ENCODE peak calls at places on chromosomes 7 and 10, in five cellular contexts. R is CD8-positive, alpha-beta memory T cell; K is fibroblast of gingiva; H is stromal cell of bone marrow; A is posterior cingulate gyrus. J is an unnamed sample.

GRCh38 chr10:100433253-100434240 is 29.3 kb upstream of the WNT8B start:
- DNase-seq in R (peak; percentile 93), K (peak; percentile 79), H (peak; percentile 80), A (peak; percentile 92), J (peak; percentile 78)

GRCh38 chr10:113436836-113437235 is 116.0 kb upstream of the HABP2 start:
- DNase-seq in R (no peak), K (no peak), H (no peak), A (no peak), J (no peak)

GRCh38 chr7:101220295-101220694 is 2.3 kb downstream of the ZNHIT1 start:
- DNase-seq in R (no peak), K (no peak), H (no peak), A (no peak), J (no peak)

GRCh38 chr10:17115683-17116082 is 13.9 kb downstream of the CUBN start:
- DNase-seq in R (no peak), K (no peak), H (no peak), A (no peak), J (no peak)

GRCh38 chr10:132640326-132641125 is 102.9 kb downstream of the INPP5A start:
- DNase-seq in R (no peak), K (no peak), H (no peak), A (no peak), J (no peak)

GRCh38 chr7:157513162-157513621 is 176.4 kb downstream of the DNAJB6 start:
- DNase-seq in R (no peak), K (no peak), H (no peak), A (no peak), J (no peak)

GRCh38 chr7:99165816-99166215 is 21.9 kb upstream of the SMURF1 start:
- DNase-seq in R (no peak), K (no peak), H (no peak), A (no peak), J (no peak)

GRCh38 chr7:127782550-127783266 is 130.7 kb downstream of the SND1 start:
- DNase-seq in R (no peak), K (peak; percentile 7), H (no peak), A (no peak), J (no peak)

GRCh38 chr7:41421056-41421455 is 281.8 kb downstream of the INHBA start:
- DNase-seq in R (no peak), K (no peak), H (no peak), A (no peak), J (no peak)

GRCh38 chr10:94193466-94193924 is 169.2 kb downstream of the NOC3L start:
- DNase-seq in R (no peak), K (peak; percentile 84), H (peak; percentile 48), A (no peak), J (no peak)

J was measured in amygdala.